ENCODE peak calls at places on chromosome 14, in seven cellular contexts. C, Y, Q, O, N, M and I are unnamed samples.

GRCh38 chr14:77276959-77277358 is 6.0 kb upstream of the NGB start:
- DNase-seq in C (no peak), Y (no peak), Q (no peak), O (no peak), N (no peak), M (no peak), I (no peak)

GRCh38 chr14:91681893-91682563 is 49.9 kb downstream of the CATSPERB start:
- DNase-seq in C (no peak), Y (no peak), Q (no peak), O (no peak), N (no peak), M (no peak), I (no peak)

GRCh38 chr14:23008836-23009235 is 1.1 kb downstream of the C14orf93 start:
- DNase-seq in C (no peak), Y (no peak), Q (no peak), O (no peak), N (no peak), M (no peak), I (no peak)

GRCh38 chr14:99231850-99232401 is 40.1 kb downstream of the BCL11B start:
- DNase-seq in C (no peak), Y (no peak), Q (no peak), O (peak), N (no peak), M (no peak), I (no peak)

GRCh38 chr14:65210827-65211192 is 108.5 kb upstream of the MAX start:
- DNase-seq in C (no peak), Y (no peak), Q (no peak), O (no peak), N (no peak), M (no peak), I (no peak)

GRCh38 chr14:71491925-71492324 is 440.3 kb upstream of the RGS6 start:
- DNase-seq in C (no peak), Y (no peak), Q (no peak), O (no peak), N (no peak), M (no peak), I (no peak)

GRCh38 chr14:90523544-90523943 is 126.7 kb downstream of the CALM1 start:
- DNase-seq in C (no peak), Y (no peak), Q (no peak), O (no peak), N (no peak), M (no peak), I (no peak)

GRCh38 chr14:103880334-103880985 is 33.1 kb upstream of the PPP1R13B start:
- DNase-seq in C (peak), Y (peak), Q (no peak), O (no peak), N (peak), M (peak), I (peak)

GRCh38 chr14:36672095-36672494 is 10.4 kb downstream of the PAX9 start:
- DNase-seq in C (no peak), Y (no peak), Q (no peak), O (no peak), N (no peak), M (no peak), I (no peak)

GRCh38 chr14:90091393-90091792 is 29.6 kb downstream of the KCNK13 start:
- DNase-seq in C (no peak), Y (no peak), Q (no peak), O (no peak), N (peak), M (no peak), I (no peak)

GRCh38 chr14:90518941-90519256 is 122.1 kb downstream of the CALM1 start:
- DNase-seq in C (peak), Y (peak), Q (no peak), O (no peak), N (no peak), M (no peak), I (no peak)

GRCh38 chr14:32710351-32711102 is 228.2 kb upstream of the NPAS3 start:
- DNase-seq in C (no peak), Y (no peak), Q (no peak), O (no peak), N (no peak), M (no peak), I (peak)

GRCh38 chr14:79825046-79825521 is 386.2 kb downstream of the DIO2 start:
- DNase-seq in C (no peak), Y (no peak), Q (no peak), O (no peak), N (no peak), M (no peak), I (no peak)
- TF ChIP-seq EP300 in C (no peak), Y (no peak), Q (no peak), O (no peak), N (no peak), M (no peak), I (no peak)

DNA sequence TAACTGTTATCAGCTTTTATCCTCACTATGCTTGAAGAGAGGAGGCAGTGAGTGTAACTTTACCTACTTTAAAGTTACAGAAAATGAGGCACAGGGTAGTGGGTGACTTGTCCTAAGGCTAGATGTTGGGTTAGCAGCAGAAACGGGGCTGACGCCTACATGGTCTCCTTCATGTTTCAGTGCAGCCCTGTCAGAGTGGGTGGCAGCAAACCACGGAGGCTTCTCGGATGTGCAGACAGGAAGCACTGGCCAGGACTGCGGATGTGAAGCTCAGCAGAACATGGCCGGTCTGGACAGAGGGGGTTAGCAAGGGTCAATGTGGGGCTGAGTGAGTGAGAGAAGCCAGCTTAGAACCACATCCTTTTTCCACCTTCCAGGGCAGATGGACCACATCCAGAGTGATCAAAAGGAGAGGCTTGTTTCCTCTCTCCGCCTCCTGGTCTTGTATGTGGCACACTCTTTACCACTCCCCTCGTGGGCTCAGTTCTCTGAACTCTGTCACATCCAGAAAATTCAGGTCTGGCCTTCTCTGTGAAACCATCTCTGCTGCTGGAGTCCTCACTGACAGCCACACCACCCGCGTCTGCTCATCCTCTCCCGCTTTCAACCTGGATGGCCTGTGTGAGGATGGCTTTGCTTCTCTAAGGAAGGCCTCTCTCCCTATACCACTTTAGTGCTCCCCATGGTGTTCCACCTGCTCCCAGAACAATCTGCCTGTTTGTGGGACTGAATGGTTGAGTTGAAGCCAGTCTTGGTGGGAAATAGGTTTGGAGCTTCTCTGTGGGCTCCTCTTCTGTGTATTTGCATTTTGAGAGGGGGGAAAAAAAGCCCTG is 14.1 kb downstream of the SUSD6 start:
- DNase-seq in C (peak), Y (peak), Q (peak), O (no peak), N (no peak), M (no peak), I (peak)
- TF ChIP-seq POLR2AphosphoS5 in C (no peak), Y (no peak), Q (peak), O (no peak), N (no peak), M (no peak), I (peak)

DNA sequence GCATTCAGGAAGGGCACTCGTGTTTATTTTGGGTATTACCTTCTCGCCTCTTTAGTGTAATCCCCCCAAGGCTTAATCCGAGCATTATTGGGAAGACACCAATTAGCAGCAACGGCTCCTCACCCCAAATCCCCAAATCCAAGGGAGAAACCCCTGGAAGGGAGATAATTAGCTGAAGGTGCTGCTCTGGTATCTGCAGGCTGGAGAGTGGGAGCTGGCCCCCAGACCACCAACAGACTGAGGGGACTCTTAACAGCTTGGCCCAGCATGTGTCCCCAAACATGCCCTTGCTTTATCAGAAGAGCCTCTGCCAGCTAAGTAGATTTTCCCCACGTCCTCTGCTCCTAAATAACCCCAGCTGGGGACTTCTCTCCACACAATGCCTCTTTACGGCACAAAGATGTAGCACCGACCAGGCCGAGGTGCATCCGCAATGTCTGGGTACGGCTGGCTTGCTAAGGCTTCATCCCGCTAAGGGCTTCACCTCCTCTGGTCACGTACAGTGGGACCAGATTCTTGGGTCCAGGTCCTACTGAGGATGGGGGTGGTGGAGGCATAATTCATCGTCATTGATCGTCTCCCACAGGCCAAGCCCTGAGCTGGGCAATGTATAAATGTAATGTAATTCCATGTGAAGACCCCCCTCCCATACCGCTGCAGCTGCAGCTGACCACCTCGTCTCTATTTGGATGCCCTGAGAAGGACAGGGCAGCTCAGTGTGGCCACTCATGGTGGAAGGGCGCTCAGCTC is 123.7 kb upstream of the GSC start:
- DNase-seq in C (no peak), Y (no peak), Q (no peak), O (no peak), N (no peak), M (no peak), I (no peak)
- TF ChIP-seq EP300 in C (no peak), Y (no peak), Q (no peak), O (no peak), N (no peak), M (no peak), I (no peak)

DNA sequence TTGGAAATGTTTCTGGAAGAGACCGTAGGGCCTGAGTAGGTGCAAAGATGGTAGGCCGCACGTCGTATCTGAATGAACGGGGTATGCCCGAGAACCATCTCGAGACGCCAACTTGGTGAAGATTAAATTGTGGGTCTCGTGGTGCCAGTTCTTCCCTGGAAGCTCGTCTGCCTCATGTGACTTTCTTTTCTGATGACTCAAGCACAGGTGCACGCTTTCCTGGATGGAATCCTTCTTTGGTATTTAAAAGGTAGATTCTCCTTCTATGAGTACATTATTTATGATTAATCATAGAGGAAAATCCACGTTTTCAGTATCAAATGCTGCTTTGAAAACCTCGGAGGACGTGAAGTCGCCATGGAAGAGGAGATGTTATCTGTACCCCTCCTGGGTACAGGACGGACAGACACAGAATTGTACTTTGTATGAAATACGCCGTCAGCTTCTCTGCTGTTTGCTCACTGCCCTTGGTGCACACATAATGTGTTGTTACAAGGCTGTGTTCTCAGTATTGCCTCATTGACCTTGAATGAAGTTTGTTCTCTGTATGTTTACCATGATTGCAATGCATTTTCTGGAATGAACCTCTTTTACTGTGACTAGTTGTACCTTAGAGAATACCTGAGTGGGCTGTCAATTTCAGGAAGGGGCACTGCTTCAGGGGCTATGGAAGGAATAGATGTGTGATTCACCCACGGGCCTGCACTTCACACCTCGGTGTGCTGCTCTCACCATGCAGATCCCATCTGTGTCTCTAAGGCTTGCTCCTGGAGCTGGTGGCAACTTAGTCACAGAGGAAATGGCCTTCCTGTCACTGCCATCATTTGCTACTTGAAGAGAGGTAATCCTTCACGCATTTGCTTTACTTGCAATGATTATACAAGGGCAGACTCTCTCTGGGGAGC is 137.3 kb upstream of the RTL1 start:
- DNase-seq in C (no peak), Y (no peak), Q (no peak), O (no peak), N (no peak), M (no peak), I (no peak)
- TF ChIP-seq POLR2AphosphoS5 in C (no peak), Y (no peak), Q (no peak), O (no peak), N (no peak), M (no peak), I (no peak)

GRCh38 chr14:54251356-54251755 is 145.5 kb upstream of the CDKN3 start:
- DNase-seq in C (no peak), Y (peak), Q (no peak), O (no peak), N (no peak), M (no peak), I (no peak)

GRCh38 chr14:54253195-54253947 is 143.4 kb upstream of the CDKN3 start:
- DNase-seq in C (no peak), Y (no peak), Q (no peak), O (no peak), N (no peak), M (no peak), I (no peak)

GRCh38 chr14:54257424-54257823 is 139.4 kb upstream of the CDKN3 start:
- DNase-seq in C (no peak), Y (no peak), Q (no peak), O (no peak), N (no peak), M (no peak), I (no peak)

GRCh38 chr14:54256156-54256555 is 140.7 kb upstream of the CDKN3 start:
- DNase-seq in C (no peak), Y (no peak), Q (no peak), O (no peak), N (no peak), M (no peak), I (no peak)

DNA sequence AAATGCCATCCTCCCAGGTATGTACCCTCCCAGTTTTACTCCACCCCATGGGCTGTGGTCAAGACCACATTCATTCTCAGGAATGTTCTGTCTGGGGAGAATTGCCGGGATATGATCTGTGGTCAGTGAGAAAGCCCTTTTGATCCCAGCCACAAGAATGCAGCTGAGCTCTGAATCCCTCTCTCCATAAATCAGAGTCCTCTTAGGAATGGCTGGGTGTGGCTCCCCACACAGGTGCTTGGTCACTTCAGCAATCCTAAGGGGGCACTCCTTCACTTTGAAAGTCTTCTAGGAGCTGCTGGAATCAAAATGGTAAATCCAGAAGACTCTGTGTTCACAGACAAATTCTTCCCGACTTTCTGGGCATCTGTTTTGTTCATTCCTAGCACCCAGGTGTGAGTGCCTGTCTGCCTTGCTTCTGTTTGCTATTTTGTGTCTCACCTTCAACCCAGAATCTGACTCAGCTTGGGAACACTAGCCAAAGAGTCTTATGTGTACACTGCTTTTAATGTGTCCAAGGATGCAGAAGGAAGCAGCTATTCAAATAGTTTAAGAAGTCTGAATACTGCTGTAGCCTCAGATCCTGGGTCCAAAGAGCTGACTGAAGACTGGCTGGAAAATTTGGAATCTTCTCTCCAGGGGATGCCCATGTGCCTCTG is 144.6 kb upstream of the CDKN3 start:
- DNase-seq in C (no peak), Y (no peak), Q (no peak), O (no peak), N (no peak), M (no peak), I (no peak)
- TF ChIP-seq EP300 in C (no peak), Y (no peak), Q (no peak), O (no peak), N (no peak), M (no peak), I (no peak)